ENCODE peak calls at places on chromosomes 5 and 9, in five cellular contexts. One of them, this sample, is unnamed.

GRCh38 chr9:120928015-120928719 is 1.6 kb upstream of the TRAF1 start:
- DNase-seq in ovary: peak; percentile 62
- DNase-seq in effector memory CD4-positive, alpha-beta T cell: peak; percentile 65
- DNase-seq in GM23248: peak; percentile 37
- DNase-seq in brain microvascular endothelial cell: no peak
- DNase-seq in this sample: no peak

GRCh38 chr5:113435571-113435970 is 782 bp upstream of the TSSK1B start:
- DNase-seq in ovary: no peak
- DNase-seq in effector memory CD4-positive, alpha-beta T cell: no peak
- DNase-seq in GM23248: no peak
- DNase-seq in brain microvascular endothelial cell: no peak
- DNase-seq in this sample: no peak

GRCh38 chr5:1836891-1837880 is 36.0 kb downstream of the NDUFS6 start:
- DNase-seq in ovary: no peak
- DNase-seq in effector memory CD4-positive, alpha-beta T cell: no peak
- DNase-seq in GM23248: no peak
- DNase-seq in brain microvascular endothelial cell: no peak
- DNase-seq in this sample: no peak

GRCh38 chr5:159330131-159330530 is at the start of gene IL12B:
- DNase-seq in ovary: no peak
- DNase-seq in effector memory CD4-positive, alpha-beta T cell: no peak
- DNase-seq in GM23248: peak; percentile 72
- DNase-seq in brain microvascular endothelial cell: no peak
- DNase-seq in this sample: no peak

GRCh38 chr5:35656721-35657120 is 39.1 kb downstream of the SPEF2 start:
- DNase-seq in ovary: no peak
- DNase-seq in effector memory CD4-positive, alpha-beta T cell: no peak
- DNase-seq in GM23248: peak; percentile 45
- DNase-seq in brain microvascular endothelial cell: no peak
- DNase-seq in this sample: no peak

GRCh38 chr9:36488322-36488838 is 84.3 kb upstream of the MELK start:
- DNase-seq in ovary: no peak
- DNase-seq in effector memory CD4-positive, alpha-beta T cell: no peak
- DNase-seq in GM23248: no peak
- DNase-seq in brain microvascular endothelial cell: no peak
- DNase-seq in this sample: no peak

GRCh38 chr5:501833-502184 is 22.4 kb downstream of the SLC9A3 start:
- DNase-seq in ovary: no peak
- DNase-seq in effector memory CD4-positive, alpha-beta T cell: no peak
- DNase-seq in GM23248: peak; percentile 28
- DNase-seq in brain microvascular endothelial cell: no peak
- DNase-seq in this sample: no peak

GRCh38 chr9:72324974-72325373 is 40.0 kb downstream of the ZFAND5 start:
- DNase-seq in ovary: no peak
- DNase-seq in effector memory CD4-positive, alpha-beta T cell: no peak
- DNase-seq in GM23248: no peak
- DNase-seq in brain microvascular endothelial cell: no peak
- DNase-seq in this sample: no peak

GRCh38 chr5:176817369-176817841 is 7.0 kb downstream of the UNC5A start:
- DNase-seq in ovary: no peak
- DNase-seq in effector memory CD4-positive, alpha-beta T cell: no peak
- DNase-seq in GM23248: no peak
- DNase-seq in brain microvascular endothelial cell: no peak
- DNase-seq in this sample: no peak

GRCh38 chr9:95246547-95246946 is 71.0 kb downstream of the FANCC start:
- DNase-seq in ovary: no peak
- DNase-seq in effector memory CD4-positive, alpha-beta T cell: no peak
- DNase-seq in GM23248: no peak
- DNase-seq in brain microvascular endothelial cell: no peak
- DNase-seq in this sample: no peak

GRCh38 chr5:131242728-131243255 is 21.1 kb upstream of the CDC42SE2 start:
- DNase-seq in ovary: no peak
- DNase-seq in effector memory CD4-positive, alpha-beta T cell: no peak
- DNase-seq in GM23248: peak; percentile 88
- DNase-seq in brain microvascular endothelial cell: peak; percentile 89
- DNase-seq in this sample: peak; percentile 52

GRCh38 chr9:130936285-130937117 is 2.5 kb downstream of the FIBCD1 start:
- DNase-seq in ovary: peak; percentile 49
- DNase-seq in effector memory CD4-positive, alpha-beta T cell: no peak
- DNase-seq in GM23248: peak; percentile 88
- DNase-seq in brain microvascular endothelial cell: peak; percentile 39
- DNase-seq in this sample: no peak

GRCh38 chr5:173720341-173721258 is 104.2 kb upstream of the BOD1 start:
- DNase-seq in ovary: no peak
- DNase-seq in effector memory CD4-positive, alpha-beta T cell: no peak
- DNase-seq in GM23248: no peak
- DNase-seq in brain microvascular endothelial cell: no peak
- DNase-seq in this sample: no peak
- H3K27ac ChIP-seq in ovary: no peak overlapping the region
- H3K27ac ChIP-seq in effector memory CD4-positive, alpha-beta T cell: no peak overlapping the region
- H3K27ac ChIP-seq in GM23248: no peak overlapping the region
- H3K27ac ChIP-seq in brain microvascular endothelial cell: no peak overlapping the region
- H3K27ac ChIP-seq in this sample: no peak overlapping the region

GRCh38 chr5:140546851-140547507 is 483 bp upstream of the EIF4EBP3 start:
- DNase-seq in ovary: no peak
- DNase-seq in effector memory CD4-positive, alpha-beta T cell: no peak
- DNase-seq in GM23248: peak; percentile 32
- DNase-seq in brain microvascular endothelial cell: no peak
- DNase-seq in this sample: no peak

GRCh38 chr5:140544986-140545385 is 2.5 kb upstream of the EIF4EBP3 start:
- DNase-seq in ovary: no peak
- DNase-seq in effector memory CD4-positive, alpha-beta T cell: no peak
- DNase-seq in GM23248: no peak
- DNase-seq in brain microvascular endothelial cell: no peak
- DNase-seq in this sample: no peak

GRCh38 chr5:140547508-140548299 is at the start of gene EIF4EBP3:
- DNase-seq in ovary: peak; percentile 99
- DNase-seq in effector memory CD4-positive, alpha-beta T cell: peak; percentile 83
- DNase-seq in GM23248: peak; percentile 99
- DNase-seq in brain microvascular endothelial cell: peak; percentile 97
- DNase-seq in this sample: peak; percentile 73

GRCh38 chr5:140548300-140548688 is 832 bp downstream of the EIF4EBP3 start:
- DNase-seq in ovary: no peak
- DNase-seq in effector memory CD4-positive, alpha-beta T cell: no peak
- DNase-seq in GM23248: no peak
- DNase-seq in brain microvascular endothelial cell: no peak
- DNase-seq in this sample: no peak

GRCh38 chr5:140545606-140546005 is 1.9 kb upstream of the EIF4EBP3 start:
- DNase-seq in ovary: no peak
- DNase-seq in effector memory CD4-positive, alpha-beta T cell: no peak
- DNase-seq in GM23248: no peak
- DNase-seq in brain microvascular endothelial cell: no peak
- DNase-seq in this sample: no peak
- H3K27ac ChIP-seq in ovary: no peak overlapping the region
- H3K27ac ChIP-seq in effector memory CD4-positive, alpha-beta T cell: no peak overlapping the region
- H3K27ac ChIP-seq in GM23248: no peak overlapping the region
- H3K27ac ChIP-seq in brain microvascular endothelial cell: no peak overlapping the region
- H3K27ac ChIP-seq in this sample: no peak overlapping the region

GRCh38 chr9:89609426-89610006 is 4.7 kb downstream of the GADD45G start:
- DNase-seq in ovary: no peak
- DNase-seq in effector memory CD4-positive, alpha-beta T cell: no peak
- DNase-seq in GM23248: no peak
- DNase-seq in brain microvascular endothelial cell: no peak
- DNase-seq in this sample: no peak

GRCh38 chr9:89610391-89610925 is 5.6 kb downstream of the GADD45G start:
- DNase-seq in ovary: no peak
- DNase-seq in effector memory CD4-positive, alpha-beta T cell: no peak
- DNase-seq in GM23248: no peak
- DNase-seq in brain microvascular endothelial cell: no peak
- DNase-seq in this sample: no peak

GRCh38 chr9:89606049-89606481 is 1.3 kb downstream of the GADD45G start:
- DNase-seq in ovary: peak; percentile 74
- DNase-seq in effector memory CD4-positive, alpha-beta T cell: peak; percentile 22
- DNase-seq in GM23248: peak; percentile 93
- DNase-seq in brain microvascular endothelial cell: peak; percentile 57
- DNase-seq in this sample: peak; percentile 55

GRCh38 chr9:89606567-89607311 is 1.9 kb downstream of the GADD45G start:
- DNase-seq in ovary: peak; percentile 53
- DNase-seq in effector memory CD4-positive, alpha-beta T cell: no peak
- DNase-seq in GM23248: peak; percentile 75
- DNase-seq in brain microvascular endothelial cell: peak; percentile 16
- DNase-seq in this sample: no peak

GRCh38 chr9:89608646-89609335 is 4.0 kb downstream of the GADD45G start:
- DNase-seq in ovary: no peak
- DNase-seq in effector memory CD4-positive, alpha-beta T cell: no peak
- DNase-seq in GM23248: no peak
- DNase-seq in brain microvascular endothelial cell: no peak
- DNase-seq in this sample: no peak
- H3K27ac ChIP-seq in ovary: no peak overlapping the region
- H3K27ac ChIP-seq in effector memory CD4-positive, alpha-beta T cell: no peak overlapping the region
- H3K27ac ChIP-seq in GM23248: no peak overlapping the region
- H3K27ac ChIP-seq in brain microvascular endothelial cell: no peak overlapping the region
- H3K27ac ChIP-seq in this sample: no peak overlapping the region

GRCh38 chr5:128146671-128147070 is 63.1 kb downstream of the SLC12A2 start:
- DNase-seq in ovary: no peak
- DNase-seq in effector memory CD4-positive, alpha-beta T cell: no peak
- DNase-seq in GM23248: no peak
- DNase-seq in brain microvascular endothelial cell: no peak
- DNase-seq in this sample: no peak

GRCh38 chr5:128143911-128144310 is 60.3 kb downstream of the SLC12A2 start:
- DNase-seq in ovary: no peak
- DNase-seq in effector memory CD4-positive, alpha-beta T cell: no peak
- DNase-seq in GM23248: no peak
- DNase-seq in brain microvascular endothelial cell: no peak
- DNase-seq in this sample: no peak

GRCh38 chr5:128144491-128144890 is 60.9 kb downstream of the SLC12A2 start:
- DNase-seq in ovary: no peak
- DNase-seq in effector memory CD4-positive, alpha-beta T cell: no peak
- DNase-seq in GM23248: peak; percentile 6
- DNase-seq in brain microvascular endothelial cell: peak; percentile 21
- DNase-seq in this sample: no peak
- H3K27ac ChIP-seq in ovary: no peak overlapping the region
- H3K27ac ChIP-seq in effector memory CD4-positive, alpha-beta T cell: no peak overlapping the region
- H3K27ac ChIP-seq in GM23248: no peak overlapping the region
- H3K27ac ChIP-seq in brain microvascular endothelial cell: no peak overlapping the region
- H3K27ac ChIP-seq in this sample: no peak overlapping the region

DNA sequence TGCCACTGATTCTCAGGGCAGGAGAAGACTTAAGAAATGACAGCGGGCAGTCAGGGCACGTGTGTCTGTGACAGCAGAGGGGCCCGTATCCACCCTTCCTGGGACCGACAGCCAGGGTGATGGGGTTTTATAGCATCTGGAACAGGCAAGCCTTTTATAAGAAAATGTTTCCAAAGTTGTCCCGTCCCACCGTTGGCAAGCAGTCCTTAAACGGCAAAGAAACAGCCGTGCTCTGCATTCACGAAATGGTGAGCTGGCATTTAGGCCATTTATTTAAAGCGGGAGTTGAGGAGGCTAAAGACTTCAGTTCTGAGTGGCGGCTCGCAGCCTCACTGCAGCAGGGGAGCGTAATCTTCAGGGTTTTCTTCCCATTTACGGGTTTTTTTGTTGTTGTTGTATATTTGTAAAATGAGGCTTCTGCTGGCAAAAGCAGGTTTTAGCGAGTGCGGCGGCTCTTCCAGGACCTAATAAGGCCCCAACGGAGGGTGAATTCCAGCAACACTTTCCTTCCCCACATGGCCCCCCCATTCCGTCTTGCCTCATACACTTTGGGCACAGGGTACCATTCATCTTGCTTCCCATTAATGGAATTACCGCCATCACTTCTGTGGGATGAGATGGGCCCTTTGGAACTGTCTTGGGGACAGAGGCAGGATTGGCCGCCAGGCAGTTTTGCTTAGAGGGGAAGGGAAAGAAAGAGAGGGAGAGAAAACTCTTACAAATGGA is 15.8 kb downstream of the NEK6 start:
- DNase-seq in ovary: no peak
- DNase-seq in effector memory CD4-positive, alpha-beta T cell: no peak
- DNase-seq in GM23248: no peak
- DNase-seq in brain microvascular endothelial cell: no peak
- DNase-seq in this sample: no peak
- H3K27ac ChIP-seq in ovary: no peak overlapping the region
- H3K27ac ChIP-seq in effector memory CD4-positive, alpha-beta T cell: no peak overlapping the region
- H3K27ac ChIP-seq in GM23248: no peak overlapping the region
- H3K27ac ChIP-seq in brain microvascular endothelial cell: no peak overlapping the region
- H3K27ac ChIP-seq in this sample: no peak overlapping the region

GRCh38 chr5:80186634-80187033 is 69.2 kb downstream of the SERINC5 start:
- DNase-seq in ovary: no peak
- DNase-seq in effector memory CD4-positive, alpha-beta T cell: no peak
- DNase-seq in GM23248: no peak
- DNase-seq in brain microvascular endothelial cell: no peak
- DNase-seq in this sample: peak; percentile 49

GRCh38 chr5:80181618-80182211 is 74.1 kb downstream of the SERINC5 start:
- DNase-seq in ovary: no peak
- DNase-seq in effector memory CD4-positive, alpha-beta T cell: peak; percentile 56
- DNase-seq in GM23248: no peak
- DNase-seq in brain microvascular endothelial cell: no peak
- DNase-seq in this sample: peak; percentile 73

GRCh38 chr5:80185095-80185494 is 70.8 kb downstream of the SERINC5 start:
- DNase-seq in ovary: no peak
- DNase-seq in effector memory CD4-positive, alpha-beta T cell: no peak
- DNase-seq in GM23248: no peak
- DNase-seq in brain microvascular endothelial cell: no peak
- DNase-seq in this sample: no peak

GRCh38 chr5:80184235-80185023 is 71.4 kb downstream of the SERINC5 start:
- DNase-seq in ovary: no peak
- DNase-seq in effector memory CD4-positive, alpha-beta T cell: no peak
- DNase-seq in GM23248: no peak
- DNase-seq in brain microvascular endothelial cell: no peak
- DNase-seq in this sample: no peak

DNA sequence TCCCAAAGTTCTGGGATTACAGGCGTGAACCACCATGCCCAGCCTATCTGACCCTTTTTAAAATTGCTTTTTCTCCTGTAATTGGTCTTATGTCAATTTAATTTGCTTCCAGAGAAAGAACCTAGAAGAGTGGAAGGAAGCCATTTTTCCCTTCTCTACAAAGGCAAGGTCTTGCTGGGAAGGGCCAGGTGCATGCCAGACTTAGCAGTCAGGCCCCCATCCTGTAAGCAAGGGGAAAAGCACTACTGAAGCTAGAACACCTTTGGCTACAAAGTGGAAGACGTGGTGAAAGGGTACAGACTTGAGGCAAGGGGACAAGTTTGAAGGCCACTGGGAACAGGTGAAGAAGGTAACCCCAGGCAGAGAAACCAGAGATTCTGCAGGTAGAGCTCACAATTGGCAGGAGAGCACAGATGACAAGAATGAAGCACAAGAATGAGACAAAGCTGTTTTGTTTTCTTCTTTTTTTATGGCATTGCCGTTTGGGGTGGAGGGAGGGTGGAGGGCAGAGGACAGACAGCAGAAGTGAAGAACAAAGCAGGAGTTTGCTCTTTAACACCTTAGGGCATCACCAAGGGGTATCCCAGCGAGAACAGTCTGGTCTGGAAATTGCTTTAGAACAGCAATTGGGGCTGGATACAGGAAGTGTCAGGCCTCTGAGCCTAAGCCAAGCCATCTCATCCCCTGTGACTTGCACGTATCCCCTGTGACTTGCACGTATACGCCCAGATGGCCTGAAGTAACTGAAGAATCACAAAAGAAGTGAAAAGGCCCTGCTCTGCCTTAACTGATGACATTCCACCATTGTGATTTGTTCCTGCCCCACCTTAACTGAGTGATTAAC is 72.8 kb downstream of the SERINC5 start:
- DNase-seq in ovary: no peak
- DNase-seq in effector memory CD4-positive, alpha-beta T cell: no peak
- DNase-seq in GM23248: no peak
- DNase-seq in brain microvascular endothelial cell: no peak
- DNase-seq in this sample: no peak
- H3K27ac ChIP-seq in ovary: no peak overlapping the region
- H3K27ac ChIP-seq in effector memory CD4-positive, alpha-beta T cell: peak overlapping the region; percentile 60
- H3K27ac ChIP-seq in GM23248: no peak overlapping the region
- H3K27ac ChIP-seq in brain microvascular endothelial cell: no peak overlapping the region
- H3K27ac ChIP-seq in this sample: peak overlapping the region; percentile 77

GRCh38 chr9:109447329-109448076 is 50.6 kb downstream of the PTPN3 start:
- DNase-seq in ovary: no peak
- DNase-seq in effector memory CD4-positive, alpha-beta T cell: no peak
- DNase-seq in GM23248: no peak
- DNase-seq in brain microvascular endothelial cell: no peak
- DNase-seq in this sample: no peak
- H3K27ac ChIP-seq in ovary: no peak overlapping the region
- H3K27ac ChIP-seq in effector memory CD4-positive, alpha-beta T cell: no peak overlapping the region
- H3K27ac ChIP-seq in GM23248: no peak overlapping the region
- H3K27ac ChIP-seq in brain microvascular endothelial cell: peak overlapping the region; percentile 12
- H3K27ac ChIP-seq in this sample: peak overlapping the region; percentile 61